ENCODE peak calls at places on chromosomes 7 and 10, in six cellular contexts. C is body of pancreas; O is endodermal cell; X is AG09319; S is heart right ventricle; N is CD4-positive, alpha-beta T cell. Y is an unnamed sample.

GRCh38 chr10:118850418-118851061 is 95.8 kb upstream of the CACUL1 start:
- DNase-seq in C (peak; percentile 75), O (peak; percentile 95), X (peak; percentile 12), S (peak; percentile 43), N (peak; percentile 41), Y (peak; percentile 84)

GRCh38 chr10:132113206-132113605 is 47.5 kb downstream of the JAKMIP3 start:
- DNase-seq in C (peak; percentile 5), O (peak; percentile 82), X (no peak), S (no peak), N (no peak), Y (no peak)

GRCh38 chr10:78973901-78974408 is 94.8 kb upstream of the ZMIZ1 start:
- DNase-seq in C (peak; percentile 79), O (peak; percentile 94), X (peak; percentile 22), S (peak; percentile 87), N (peak; percentile 10), Y (no peak)

GRCh38 chr7:99029481-99030144 is 114.3 kb downstream of the SMURF1 start:
- DNase-seq in C (no peak), O (no peak), X (no peak), S (no peak), N (no peak), Y (no peak)

GRCh38 chr7:81299272-81299671 is 380.4 kb upstream of the SEMA3C start:
- DNase-seq in C (no peak), O (no peak), X (peak; percentile 87), S (no peak), N (no peak), Y (no peak)

GRCh38 chr10:100902622-100903021 is 10.1 kb upstream of the SLF2 start:
- DNase-seq in C (no peak), O (no peak), X (no peak), S (no peak), N (no peak), Y (no peak)

GRCh38 chr10:100817268-100817839 is 72.0 kb downstream of the PAX2 start:
- DNase-seq in C (no peak), O (peak; percentile 88), X (no peak), S (no peak), N (no peak), Y (no peak)

GRCh38 chr7:41136551-41136950 is 566.3 kb downstream of the INHBA start:
- DNase-seq in C (no peak), O (peak; percentile 46), X (no peak), S (no peak), N (no peak), Y (no peak)

GRCh38 chr10:930415-931325 is 835 bp downstream of the LARP4B start:
- DNase-seq in C (peak; percentile 65), O (peak; percentile 81), X (no peak), S (no peak), N (peak; percentile 11), Y (peak; percentile 69)

GRCh38 chr7:131148258-131148657 is 179.4 kb upstream of the MKLN1 start:
- DNase-seq in C (no peak), O (no peak), X (no peak), S (no peak), N (no peak), Y (no peak)

GRCh38 chr10:13158401-13158800 is 3.0 kb upstream of the MCM10 start:
- DNase-seq in C (peak; percentile 31), O (no peak), X (no peak), S (no peak), N (no peak), Y (peak; percentile 20)

GRCh38 chr7:88092676-88092999 is 127.2 kb downstream of the SRI start:
- DNase-seq in C (no peak), O (no peak), X (no peak), S (no peak), N (no peak), Y (no peak)

GRCh38 chr7:50793115-50793946 is 10.6 kb upstream of the GRB10 start:
- DNase-seq in C (peak; percentile 84), O (peak; percentile 87), X (no peak), S (peak; percentile 80), N (no peak), Y (peak; percentile 73)

GRCh38 chr7:141228482-141228881 is 154.6 kb downstream of the TMEM178B start:
- DNase-seq in C (no peak), O (no peak), X (no peak), S (no peak), N (no peak), Y (no peak)

GRCh38 chr7:141227454-141227853 is 153.6 kb downstream of the TMEM178B start:
- DNase-seq in C (no peak), O (no peak), X (no peak), S (no peak), N (no peak), Y (no peak)

GRCh38 chr7:141232286-141233051 is 158.6 kb downstream of the TMEM178B start:
- DNase-seq in C (no peak), O (no peak), X (no peak), S (no peak), N (no peak), Y (no peak)

GRCh38 chr7:141225916-141226618 is 152.2 kb downstream of the TMEM178B start:
- DNase-seq in C (no peak), O (no peak), X (no peak), S (no peak), N (no peak), Y (no peak)

GRCh38 chr7:141231018-141231792 is 157.3 kb downstream of the TMEM178B start:
- DNase-seq in C (peak; percentile 53), O (peak; percentile 78), X (peak; percentile 2), S (peak; percentile 19), N (no peak), Y (no peak)
- TF ChIP-seq CTCF in C (peak; percentile 14), O (peak; percentile 72), X (peak; percentile 39), S (peak; percentile 35), N (no peak), Y (no peak)

GRCh38 chr7:115359119-115359518 is 437.2 kb downstream of the MDFIC start:
- DNase-seq in C (no peak), O (no peak), X (no peak), S (no peak), N (no peak), Y (no peak)

GRCh38 chr7:115354925-115355324 is 433.0 kb downstream of the MDFIC start:
- DNase-seq in C (no peak), O (no peak), X (no peak), S (no peak), N (no peak), Y (no peak)

GRCh38 chr7:115359919-115360318 is 438.0 kb downstream of the MDFIC start:
- DNase-seq in C (no peak), O (no peak), X (no peak), S (no peak), N (no peak), Y (no peak)

GRCh38 chr7:115357213-115357999 is 435.5 kb downstream of the MDFIC start:
- DNase-seq in C (no peak), O (no peak), X (peak; percentile 45), S (no peak), N (no peak), Y (peak; percentile 27)

DNA sequence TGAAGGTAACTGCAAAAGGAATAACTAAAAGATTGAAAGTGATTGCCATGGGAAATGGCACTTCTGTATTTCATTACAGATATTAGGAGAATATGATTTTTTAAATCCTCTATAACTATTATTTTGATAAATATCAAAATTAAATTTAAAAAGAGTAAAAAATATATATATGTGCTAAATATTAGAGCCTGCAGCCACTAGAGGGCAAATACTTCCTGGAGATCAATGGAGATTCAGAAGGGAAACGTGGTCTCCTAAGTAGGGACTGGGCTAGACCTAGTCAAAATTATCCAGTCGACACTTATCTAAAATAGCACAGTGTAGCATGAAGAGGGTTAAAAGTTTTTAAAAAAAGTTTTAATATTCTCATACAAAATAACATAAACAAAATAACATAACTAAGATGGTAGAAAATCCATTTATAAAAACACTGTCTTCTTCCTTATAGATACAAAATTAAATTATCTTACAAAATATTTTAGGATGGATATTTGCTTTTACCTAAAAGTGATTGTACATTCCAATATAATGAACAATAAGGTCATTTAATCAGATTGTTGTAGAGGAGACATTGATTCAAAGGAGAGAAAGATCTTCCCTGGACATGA is 434.3 kb downstream of the MDFIC start:
- DNase-seq in C (peak; percentile 5), O (no peak), X (no peak), S (no peak), N (no peak), Y (no peak)
- TF ChIP-seq CTCF in C (peak; percentile 35), O (peak; percentile 86), X (peak; percentile 23), S (peak; percentile 36), N (no peak), Y (no peak)

GRCh38 chr7:128266891-128267839 is 26.1 kb downstream of the LEP start:
- DNase-seq in C (peak; percentile 69), O (peak; percentile 89), X (peak; percentile 28), S (peak; percentile 16), N (no peak), Y (peak; percentile 32)
- TF ChIP-seq CTCF in C (no peak), O (peak; percentile 60), X (peak; percentile 14), S (no peak), N (no peak), Y (no peak)

GRCh38 chr7:139109188-139109982 is at the start of gene ZC3HAV1:
- DNase-seq in C (peak; percentile 88), O (peak; percentile 88), X (peak; percentile 79), S (peak; percentile 91), N (peak; percentile 85), Y (peak; percentile 91)
- TF ChIP-seq CTCF in C (peak; percentile 36), O (peak; percentile 57), X (no peak), S (no peak), N (no peak), Y (no peak)

GRCh38 chr10:89954787-89955566 is 253.6 kb downstream of the KIF20B start:
- DNase-seq in C (no peak), O (no peak), X (no peak), S (no peak), N (no peak), Y (no peak)
- TF ChIP-seq CTCF in C (peak; percentile 13), O (peak; percentile 65), X (peak; percentile 10), S (peak; percentile 39), N (no peak), Y (no peak)

GRCh38 chr7:44375236-44375699 is 49.9 kb upstream of the CAMK2B start:
- DNase-seq in C (peak; percentile 62), O (peak; percentile 87), X (no peak), S (no peak), N (no peak), Y (no peak)
- TF ChIP-seq CTCF in C (peak; percentile 23), O (peak; percentile 79), X (no peak), S (peak; percentile 42), N (no peak), Y (no peak)

GRCh38 chr7:105734233-105734632 is 142.2 kb downstream of the ATXN7L1 start:
- DNase-seq in C (peak; percentile 13), O (no peak), X (no peak), S (no peak), N (no peak), Y (no peak)

GRCh38 chr7:105741993-105742392 is 134.4 kb downstream of the ATXN7L1 start:
- DNase-seq in C (no peak), O (no peak), X (no peak), S (no peak), N (no peak), Y (no peak)

GRCh38 chr7:105742787-105743186 is 133.6 kb downstream of the ATXN7L1 start:
- DNase-seq in C (no peak), O (no peak), X (no peak), S (no peak), N (no peak), Y (no peak)

GRCh38 chr7:105743351-105743812 is 133.0 kb downstream of the ATXN7L1 start:
- DNase-seq in C (no peak), O (peak; percentile 65), X (no peak), S (no peak), N (no peak), Y (no peak)

DNA sequence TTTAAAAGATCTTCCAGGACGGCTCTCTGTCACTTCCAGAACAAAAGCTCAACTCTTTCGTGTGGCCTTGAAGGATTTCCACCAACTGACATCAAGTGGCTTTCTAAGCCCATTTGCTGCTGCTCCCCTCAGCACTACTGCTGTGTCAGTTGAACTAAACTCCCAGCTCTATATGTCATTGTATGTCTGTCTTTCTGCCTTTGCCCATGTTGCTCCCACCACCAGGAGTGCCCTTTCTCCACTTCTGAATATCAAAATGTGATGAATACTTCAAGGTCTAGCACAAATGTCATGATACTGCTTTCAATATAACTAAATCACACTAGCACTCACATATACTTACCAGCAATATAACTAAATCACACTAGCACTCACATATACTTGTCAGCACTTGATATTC is 138.3 kb downstream of the ATXN7L1 start:
- DNase-seq in C (no peak), O (no peak), X (no peak), S (no peak), N (no peak), Y (no peak)
- TF ChIP-seq CTCF in C (no peak), O (peak; percentile 56), X (no peak), S (no peak), N (no peak), Y (no peak)